ENCODE peak calls at places on chromosomes 13 and 19, in six cellular contexts. C is naive thymus-derived CD4-positive, alpha-beta T cell; I is heart right ventricle; S is CD4-positive, alpha-beta memory T cell; K is tibial nerve; Y is uterus. P is an unnamed sample. For H3K4me1, the result is how much of the 10 kb centered on the place peaks cover.

GRCh38 chr13:59700281-59700680 is 463.4 kb downstream of the DIAPH3 start:
- DNase-seq in C (no peak), I (no peak), S (no peak), K (no peak), Y (no peak), P (no peak)

GRCh38 chr13:49855930-49856329 is 63.4 kb upstream of the KPNA3 start:
- DNase-seq in C (no peak), I (no peak), S (no peak), K (no peak), Y (no peak), P (no peak)

GRCh38 chr19:29845576-29846176 is 33.9 kb downstream of the CCNE1 start:
- DNase-seq in C (peak), I (peak), S (no peak), K (no peak), Y (peak), P (peak)

GRCh38 chr13:51613535-51613934 is 29.3 kb downstream of the WDFY2 start:
- DNase-seq in C (no peak), I (no peak), S (no peak), K (no peak), Y (no peak), P (no peak)

GRCh38 chr19:14369399-14370168 is 11.7 kb upstream of the ADGRE5 start:
- DNase-seq in C (peak), I (peak), S (peak), K (no peak), Y (peak), P (peak)

GRCh38 chr13:108003626-108004025 is 211.7 kb downstream of the LIG4 start:
- DNase-seq in C (no peak), I (no peak), S (no peak), K (no peak), Y (no peak), P (no peak)

GRCh38 chr19:42069619-42070293 is at the start of gene GRIK5:
- DNase-seq in C (no peak), I (no peak), S (no peak), K (no peak), Y (peak), P (no peak)

GRCh38 chr19:42086188-42086736 is 10.3 kb downstream of the ZNF574 start:
- DNase-seq in C (no peak), I (no peak), S (no peak), K (no peak), Y (no peak), P (no peak)

GRCh38 chr19:3785938-3786824 is at the start of gene MATK:
- DNase-seq in C (no peak), I (no peak), S (peak), K (no peak), Y (no peak), P (no peak)

GRCh38 chr13:55029280-55029679 is 2000.7 kb downstream of the OLFM4 start:
- DNase-seq in C (no peak), I (no peak), S (no peak), K (no peak), Y (no peak), P (no peak)

GRCh38 chr19:21398851-21399250 is 1.9 kb downstream of the ZNF493 start:
- DNase-seq in C (no peak), I (no peak), S (no peak), K (no peak), Y (no peak), P (no peak)

GRCh38 chr13:98507060-98507797 is 69.7 kb downstream of the STK24 start:
- DNase-seq in C (no peak), I (peak), S (no peak), K (peak), Y (peak), P (no peak)

GRCh38 chr13:51729853-51730553 is 74.0 kb downstream of the DHRS12 start:
- DNase-seq in C (no peak), I (no peak), S (no peak), K (no peak), Y (peak), P (peak)

GRCh38 chr13:29861694-29862110 is 11.3 kb upstream of the UBL3 start:
- DNase-seq in C (no peak), I (no peak), S (no peak), K (no peak), Y (no peak), P (no peak)

GRCh38 chr19:29831041-29831548 is 19.3 kb downstream of the CCNE1 start:
- DNase-seq in C (peak), I (no peak), S (peak), K (no peak), Y (no peak), P (peak)

GRCh38 chr19:40521276-40521675 is 54.5 kb downstream of the SPTBN4 start:
- DNase-seq in C (no peak), I (no peak), S (no peak), K (no peak), Y (no peak), P (peak)

GRCh38 chr13:44870456-44870929 is 118.8 kb downstream of the NUFIP1 start:
- DNase-seq in C (no peak), I (peak), S (no peak), K (peak), Y (peak), P (no peak)

GRCh38 chr13:41746259-41746658 is 214.7 kb downstream of the VWA8 start:
- DNase-seq in C (no peak), I (no peak), S (no peak), K (no peak), Y (no peak), P (no peak)

GRCh38 chr13:84655677-84656076 is 773.4 kb upstream of the SLITRK1 start:
- DNase-seq in C (no peak), I (no peak), S (no peak), K (no peak), Y (no peak), P (no peak)

GRCh38 chr19:55640043-55640576 is 692 bp upstream of the ZNF580 start:
- DNase-seq in C (peak), I (peak), S (peak), K (peak), Y (no peak), P (peak)
- H3K4me1 ChIP-seq in C (under half), I (half or more), S (half or more), K (half or more), Y (under half), P (half or more)

GRCh38 chr19:54684537-54684936 is 21.8 kb downstream of the LILRB4 start:
- DNase-seq in C (no peak), I (peak), S (no peak), K (no peak), Y (no peak), P (no peak)
- H3K4me3 ChIP-seq in C (no peak), I (no peak), S (no peak), K (no peak), Y (no peak), P (no peak)

GRCh38 chr13:113210834-113211233 is 1.4 kb downstream of the CUL4A start:
- DNase-seq in C (no peak), I (no peak), S (no peak), K (no peak), Y (no peak), P (no peak)
- H3K4me1 ChIP-seq in C (half or more), I (half or more), S (half or more), K (under half), Y (under half), P (half or more)

GRCh38 chr13:27199691-27200090 is 28.1 kb upstream of the USP12 start:
- DNase-seq in C (no peak), I (no peak), S (no peak), K (no peak), Y (no peak), P (no peak)
- H3K4me3 ChIP-seq in C (no peak), I (no peak), S (no peak), K (no peak), Y (no peak), P (no peak)